ENCODE peak calls at places on chromosomes 4 and X, in four cellular contexts. J is aorta, C is breast epithelium, D is GM12865. N is an unnamed sample.

GRCh38 chr4:145716661-145717200 is 36.8 kb downstream of the C4orf51 start:
- DNase-seq in J (no peak), C (no peak), D (no peak), N (no peak)

GRCh38 chr4:153348006-153348405 is 3.5 kb downstream of the MND1 start:
- DNase-seq in J (no peak), D (peak), C (no peak), N (no peak)

GRCh38 chr4:4524364-4524763 is 17.5 kb downstream of the STX18 start:
- DNase-seq in D (peak), C (no peak), J (no peak), N (no peak)

GRCh38 chr4:121277194-121278105 is 103.4 kb downstream of the QRFPR start:
- DNase-seq in C (no peak), D (peak), J (no peak), N (no peak)

GRCh38 chrX:70433848-70434351 is 10.7 kb upstream of the DLG3 start:
- DNase-seq in C (peak), J (peak), D (peak), N (no peak)

GRCh38 chr4:44713125-44713524 is 13.2 kb downstream of the GNPDA2 start:
- DNase-seq in J (no peak), D (no peak), C (no peak), N (no peak)

GRCh38 chr4:109945056-109945455 is 32.4 kb downstream of the EGF start:
- DNase-seq in J (no peak), C (no peak), D (no peak), N (no peak)

GRCh38 chrX:110086916-110087484 is 84.1 kb downstream of the TMEM164 start:
- DNase-seq in J (no peak), C (no peak), D (peak), N (no peak)

GRCh38 chr4:4631150-4631549 is 89.3 kb upstream of the STX18 start:
- DNase-seq in J (no peak), C (no peak), D (peak), N (no peak)

GRCh38 chr4:28151314-28151713 is 1290.7 kb downstream of the STIM2 start:
- DNase-seq in C (no peak), J (no peak), D (no peak), N (no peak)

GRCh38 chr4:28148221-28148620 is 1287.6 kb downstream of the STIM2 start:
- DNase-seq in D (no peak), C (no peak), J (no peak), N (no peak)

GRCh38 chr4:28146191-28146590 is 1285.5 kb downstream of the STIM2 start:
- DNase-seq in J (no peak), D (no peak), C (no peak), N (no peak)

DNA sequence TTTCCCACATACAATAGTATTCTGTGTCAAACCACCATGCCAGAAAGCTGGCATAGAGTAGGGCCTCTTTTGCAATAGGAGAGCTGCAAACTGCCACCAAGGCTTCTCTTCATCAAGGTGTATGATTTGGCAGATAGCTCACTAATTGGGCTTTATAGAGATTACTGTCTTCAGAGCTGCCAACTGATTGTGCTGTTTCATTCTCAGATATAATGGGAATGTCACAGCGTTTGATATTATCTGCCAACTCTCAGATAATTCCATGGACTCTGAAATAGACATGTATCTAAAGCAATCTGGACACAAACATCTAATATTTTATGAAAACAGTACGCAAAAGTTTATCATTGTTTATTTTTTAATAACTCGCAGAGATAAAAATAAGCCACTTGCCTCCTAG is 1289.1 kb downstream of the STIM2 start:
- DNase-seq in D (no peak), J (no peak), C (no peak), N (no peak)
- H3K4me3 ChIP-seq in D (no peak), J (no peak), C (no peak), N (no peak)

GRCh38 chr4:185654965-185655554 is 119.8 kb upstream of the PDLIM3 start:
- DNase-seq in J (no peak), C (no peak), D (no peak), N (no peak)

GRCh38 chr4:185656467-185656890 is 121.2 kb upstream of the PDLIM3 start:
- DNase-seq in D (no peak), J (peak), C (no peak), N (no peak)

GRCh38 chr4:185654311-185654710 is 119.0 kb upstream of the PDLIM3 start:
- DNase-seq in C (no peak), D (no peak), J (no peak), N (no peak)

GRCh38 chr4:185657699-185658098 is 122.4 kb upstream of the PDLIM3 start:
- DNase-seq in J (no peak), C (no peak), D (no peak), N (no peak)

DNA sequence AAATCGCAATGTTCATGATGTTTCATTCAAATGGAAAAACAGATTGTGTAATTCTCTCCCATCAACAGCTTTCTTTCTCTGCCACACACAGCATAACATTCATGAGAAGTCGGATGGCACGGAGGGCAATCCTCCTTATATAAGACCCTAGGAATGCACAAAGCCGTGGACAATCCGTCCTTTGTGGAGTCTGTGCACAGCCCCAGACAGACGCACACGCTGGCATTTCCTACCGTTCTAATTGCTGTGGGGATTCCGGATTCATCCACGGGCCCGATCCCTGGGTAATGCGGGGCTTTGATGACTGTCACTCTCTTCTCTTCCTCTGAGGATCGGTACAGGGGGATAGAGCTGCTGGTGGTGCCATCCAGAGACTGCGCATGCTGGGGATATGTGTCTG is 121.9 kb upstream of the PDLIM3 start:
- DNase-seq in D (no peak), J (no peak), C (no peak), N (no peak)
- H3K4me3 ChIP-seq in D (no peak), J (no peak), C (peak), N (peak)

GRCh38 chrX:119381349-119381944 is 17.7 kb upstream of the SLC25A43 start:
- DNase-seq in D (no peak), C (no peak), J (no peak), N (no peak)
- H3K4me3 ChIP-seq in D (no peak), C (no peak), J (no peak), N (no peak)

DNA sequence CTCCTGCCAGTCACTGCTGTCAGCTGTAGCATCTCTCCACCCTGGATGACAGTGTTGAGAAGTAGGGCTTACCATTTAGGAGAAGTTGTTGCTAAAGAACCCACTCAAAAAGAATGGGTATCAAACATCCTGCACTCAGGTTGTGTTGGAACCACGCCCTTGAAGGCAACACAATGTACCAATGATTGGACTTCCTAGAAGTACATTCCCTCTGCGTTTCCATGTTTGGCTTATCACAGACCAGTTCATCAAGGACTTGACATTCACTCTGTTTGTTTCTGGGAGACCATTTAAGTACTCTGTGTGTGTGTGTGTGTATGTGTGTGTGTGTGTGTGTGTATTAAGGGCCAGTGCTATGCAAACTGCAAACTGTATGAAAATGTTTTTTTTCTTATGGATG is 200.6 kb upstream of the GATB start:
- DNase-seq in D (no peak), J (no peak), C (no peak), N (no peak)
- H3K4me3 ChIP-seq in D (no peak), J (no peak), C (no peak), N (no peak)

GRCh38 chr4:122855491-122855890 is 28.9 kb downstream of the FGF2 start:
- DNase-seq in D (peak), C (no peak), J (no peak), N (no peak)

GRCh38 chr4:122857160-122857559 is 30.5 kb downstream of the FGF2 start:
- DNase-seq in J (no peak), D (no peak), C (no peak), N (no peak)

GRCh38 chr4:122854444-122854843 is 27.8 kb downstream of the FGF2 start:
- DNase-seq in C (no peak), J (no peak), D (no peak), N (no peak)

GRCh38 chr4:122851568-122851967 is 24.9 kb downstream of the FGF2 start:
- DNase-seq in J (no peak), D (no peak), C (no peak), N (no peak)

GRCh38 chr4:122854860-122855259 is 28.2 kb downstream of the FGF2 start:
- DNase-seq in J (no peak), C (no peak), D (no peak), N (peak)
- H3K4me3 ChIP-seq in J (peak), C (peak), D (no peak), N (no peak)

GRCh38 chr4:39037491-39037825 is 5.2 kb upstream of the TMEM156 start:
- DNase-seq in J (no peak), D (peak), C (no peak), N (no peak)
- H3K4me3 ChIP-seq in J (no peak), D (no peak), C (no peak), N (no peak)

N was measured in dorsolateral prefrontal cortex.